ENCODE peak calls at places on chromosome 19, in four cellular contexts. R is T-helper 17 cell, M is non-pigmented ciliary epithelial cell, U is mucosa of gallbladder. X is an unnamed sample.

GRCh38 chr19:55588738-55589137 is 8.1 kb upstream of the ZNF579 start:
- DNase-seq in U (no peak), M (no peak), R (no peak), X (no peak)

GRCh38 chr19:33275933-33276619 is 26.3 kb downstream of the CEBPA start:
- DNase-seq in M (no peak), U (no peak), R (no peak), X (no peak)

GRCh38 chr19:899363-900301 is 6.3 kb downstream of the RNU6-9 start:
- DNase-seq in R (no peak), M (no peak), U (no peak), X (no peak)

GRCh38 chr19:45340232-45340898 is at the start of gene KLC3:
- DNase-seq in U (peak), R (peak), M (no peak), X (no peak)

GRCh38 chr19:8194528-8195275 is 14.5 kb upstream of the CERS4 start:
- DNase-seq in R (peak), U (peak), M (no peak), X (no peak)

GRCh38 chr19:35755550-35756371 is 1.1 kb downstream of the HSPB6 start:
- DNase-seq in M (no peak), U (peak), R (peak), X (no peak)

GRCh38 chr19:15671891-15672579 is 852 bp upstream of the CYP4F12 start:
- DNase-seq in U (no peak), M (no peak), R (no peak), X (no peak)

GRCh38 chr19:5711713-5712161 is 8.2 kb downstream of the LONP1 start:
- DNase-seq in M (no peak), R (no peak), U (no peak), X (no peak)

GRCh38 chr19:41398603-41399002 is 985 bp downstream of the BCKDHA start:
- DNase-seq in R (no peak), M (no peak), U (no peak), X (no peak)

GRCh38 chr19:58408152-58409009 is at the start of gene ZNF584:
- DNase-seq in U (peak), R (peak), M (peak), X (peak)

GRCh38 chr19:49213791-49214190 is 56.2 kb downstream of the TRPM4 start:
- DNase-seq in R (no peak), M (no peak), U (no peak), X (no peak)

GRCh38 chr19:13842294-13843103 is 34.4 kb upstream of the NANOS3 start:
- DNase-seq in R (peak), M (no peak), U (peak), X (no peak)

GRCh38 chr19:21569497-21569870 is 64.1 kb downstream of the ZNF429 start:
- DNase-seq in U (peak), M (peak), R (no peak), X (no peak)

GRCh38 chr19:41363371-41363752 is 587 bp downstream of the B9D2 start:
- DNase-seq in R (no peak), M (no peak), U (no peak), X (no peak)

GRCh38 chr19:31459430-31459829 is 110.2 kb upstream of the TSHZ3 start:
- DNase-seq in U (no peak), R (no peak), M (no peak), X (no peak)

GRCh38 chr19:7529610-7530490 is 5.7 kb upstream of the PNPLA6 start:
- DNase-seq in M (no peak), R (no peak), U (no peak), X (no peak)

GRCh38 chr19:49272204-49272603 is 52.8 kb downstream of the SLC6A16 start:
- DNase-seq in R (no peak), U (no peak), M (peak), X (no peak)

GRCh38 chr19:2654585-2654861 is 48.0 kb downstream of the GNG7 start:
- DNase-seq in U (no peak), R (no peak), M (no peak), X (no peak)

GRCh38 chr19:10891360-10892108 is 20.2 kb downstream of the CARM1 start:
- DNase-seq in M (no peak), R (no peak), U (no peak), X (no peak)

GRCh38 chr19:1238373-1239303 is 833 bp upstream of the CBARP start:
- DNase-seq in U (no peak), R (no peak), M (no peak), X (no peak)

GRCh38 chr19:4583961-4584669 is 24.6 kb upstream of the SEMA6B start:
- DNase-seq in U (no peak), M (no peak), R (no peak), X (no peak)

GRCh38 chr19:49761625-49762311 is 1.3 kb downstream of the TSKS start:
- DNase-seq in U (no peak), R (no peak), M (no peak), X (no peak)

GRCh38 chr19:5563008-5563431 is 4.7 kb downstream of the TINCR start:
- DNase-seq in M (no peak), R (no peak), U (no peak), X (no peak)

GRCh38 chr19:57302020-57302465 is 18.2 kb upstream of the ZNF543 start:
- DNase-seq in R (no peak), M (peak), U (peak), X (peak)

GRCh38 chr19:49148784-49149651 is 6.2 kb downstream of the HRC start:
- DNase-seq in U (peak), M (no peak), R (peak), X (peak)

GRCh38 chr19:3977242-3978143 is 6.6 kb upstream of the DAPK3 start:
- DNase-seq in M (no peak), U (no peak), R (no peak), X (no peak)

GRCh38 chr19:20928371-20928770 is 5.3 kb downstream of the ZNF85 start:
- DNase-seq in U (no peak), R (no peak), M (peak), X (peak)

GRCh38 chr19:7505682-7506384 is 10.1 kb upstream of the ZNF358 start:
- DNase-seq in M (no peak), U (no peak), R (no peak), X (no peak)

GRCh38 chr19:32436692-32437091 is 31.1 kb downstream of the DPY19L3 start:
- DNase-seq in M (no peak), R (no peak), U (no peak), X (no peak)

GRCh38 chr19:19499272-19499995 is 15.9 kb downstream of the TSSK6 start:
- DNase-seq in U (no peak), M (no peak), R (no peak), X (no peak)

GRCh38 chr19:8724276-8724675 is 2.8 kb downstream of the OR2Z1 start:
- DNase-seq in M (no peak), U (no peak), R (no peak), X (no peak)

GRCh38 chr19:4567584-4568071 is 8.1 kb upstream of the SEMA6B start:
- DNase-seq in U (peak), R (peak), M (no peak), X (no peak)

GRCh38 chr19:32041681-32042292 is 303.6 kb upstream of the ZNF507 start:
- DNase-seq in M (no peak), R (no peak), U (peak), X (no peak)

GRCh38 chr19:51458899-51459592 is 792 bp upstream of the SIGLEC8 start:
- DNase-seq in R (no peak), M (no peak), U (no peak), X (no peak)

GRCh38 chr19:33410915-33411401 is 37.4 kb downstream of the CEBPG start:
- DNase-seq in R (no peak), U (no peak), M (no peak), X (no peak)

GRCh38 chr19:7410946-7411345 is 62.2 kb downstream of the ARHGEF18 start:
- DNase-seq in U (no peak), M (no peak), R (no peak), X (no peak)

GRCh38 chr19:41327076-41327475 is 17.1 kb downstream of the CCDC97 start:
- DNase-seq in U (no peak), R (no peak), M (no peak), X (no peak)

GRCh38 chr19:11693505-11694499 is 44.9 kb downstream of the ZNF823 start:
- DNase-seq in U (no peak), M (peak), R (no peak), X (no peak)

GRCh38 chr19:34957830-34958751 is 5.9 kb downstream of the ZNF792 start:
- DNase-seq in R (no peak), U (no peak), M (no peak), X (no peak)

GRCh38 chr19:35165200-35166058 is 10.9 kb downstream of the FXYD5 start:
- DNase-seq in U (no peak), M (no peak), R (no peak), X (no peak)